ENCODE peak calls at places on chromosome 7, in nine cellular contexts. H is fibroblast of pulmonary artery; R is putamen; P is foreskin melanocyte; X is renal cortical epithelial cell; A is stimulated activated CD8-positive, alpha-beta memory T cell treated with anti-CD3 and anti-CD28 coated beads, Interleukin-7, amount 100 ng/mL, for 4 hours; G is activated CD4-positive, alpha-beta T cell treated with anti-CD3 and anti-CD28 coated beads, Interleukin-2, amount 10 ng/mL, durations not matched to agents 7 days and 5 days; E is AG08395; T is PC-3. U is an unnamed sample.

GRCh38 chr7:106731207-106731606 is 70.2 kb upstream of the CCDC71L start:
- DNase-seq in A (no peak), T (no peak), E (no peak), G (no peak), P (no peak), X (no peak), R (no peak), H (peak; percentile 58), U (no peak)

GRCh38 chr7:158876984-158877383 is 20.6 kb downstream of the DYNC2I1 start:
- DNase-seq in E (no peak), H (no peak), P (no peak), A (no peak), X (no peak), R (no peak), T (no peak), G (no peak), U (no peak)

GRCh38 chr7:129540340-129540739 is 38.0 kb downstream of the SMKR1 start:
- DNase-seq in T (no peak), R (no peak), G (no peak), A (no peak), X (no peak), E (no peak), P (no peak), H (no peak), U (no peak)

GRCh38 chr7:20350518-20350951 is 19.8 kb downstream of the ITGB8 start:
- DNase-seq in A (no peak), T (no peak), P (no peak), G (no peak), H (no peak), E (peak; percentile 18), X (peak; percentile 53), R (peak; percentile 90), U (no peak)

GRCh38 chr7:116780521-116780920 is 81.9 kb upstream of the CAPZA2 start:
- DNase-seq in R (no peak), T (no peak), A (no peak), E (no peak), H (no peak), X (no peak), G (no peak), P (no peak), U (no peak)

GRCh38 chr7:88072036-88072714 is 138.1 kb downstream of the ADAM22 start:
- DNase-seq in X (no peak), T (no peak), E (no peak), R (no peak), A (no peak), H (no peak), P (no peak), G (no peak), U (no peak)

GRCh38 chr7:157862731-157863130 is 525.9 kb downstream of the DNAJB6 start:
- DNase-seq in X (no peak), T (no peak), G (no peak), H (no peak), P (no peak), A (no peak), E (no peak), R (no peak), U (no peak)

GRCh38 chr7:35366167-35367155 is 112.6 kb upstream of the TBX20 start:
- DNase-seq in E (no peak), H (no peak), X (no peak), R (no peak), T (no peak), A (no peak), P (no peak), G (no peak), U (no peak)

GRCh38 chr7:100801833-100802568 is 25.3 kb downstream of the EPHB4 start:
- DNase-seq in A (no peak), T (peak; percentile 96), X (peak; percentile 82), E (peak; percentile 92), R (no peak), G (no peak), H (peak; percentile 73), P (peak; percentile 85), U (peak; percentile 80)

GRCh38 chr7:133372337-133372736 is 119.5 kb downstream of the EXOC4 start:
- DNase-seq in P (no peak), T (no peak), A (no peak), X (no peak), G (no peak), R (no peak), H (no peak), E (no peak), U (no peak)

GRCh38 chr7:111138196-111138569 is 47.3 kb downstream of the LRRN3 start:
- DNase-seq in T (peak; percentile 58), E (peak; percentile 26), A (peak; percentile 44), X (peak; percentile 70), P (peak; percentile 53), R (peak; percentile 19), G (peak; percentile 71), H (peak; percentile 34), U (no peak)

GRCh38 chr7:44150466-44150832 is 9.3 kb upstream of the MYL7 start:
- DNase-seq in R (no peak), H (no peak), P (no peak), A (no peak), E (no peak), G (no peak), X (no peak), T (no peak), U (no peak)

U was measured in GM04504.